ENCODE peak calls at places on chromosomes 7 and 10, in eight cellular contexts. One of them, this sample, is unnamed.

GRCh38 chr10:132207536-132208488 is 21.1 kb downstream of the DPYSL4 start:
- DNase-seq in GM12865: no peak
- DNase-seq in GM20000: no peak
- DNase-seq in lower leg skin: no peak
- DNase-seq in upper lobe of right lung: no peak
- DNase-seq in progenitor cell of endocrine pancreas: no peak
- DNase-seq in foreskin fibroblast: no peak
- DNase-seq in H9: no peak
- DNase-seq in this sample: no peak

GRCh38 chr10:5964736-5965135 is 12.6 kb downstream of the IL15RA start:
- DNase-seq in upper lobe of right lung: no peak
- DNase-seq in progenitor cell of endocrine pancreas: no peak
- DNase-seq in GM12865: no peak
- DNase-seq in GM20000: no peak
- DNase-seq in H9: no peak
- DNase-seq in foreskin fibroblast: no peak
- DNase-seq in lower leg skin: no peak
- DNase-seq in this sample: no peak

GRCh38 chr7:41579961-41580935 is 122.6 kb downstream of the INHBA start:
- DNase-seq in foreskin fibroblast: peak
- DNase-seq in upper lobe of right lung: no peak
- DNase-seq in lower leg skin: no peak
- DNase-seq in GM20000: no peak
- DNase-seq in H9: no peak
- DNase-seq in progenitor cell of endocrine pancreas: no peak
- DNase-seq in GM12865: no peak
- DNase-seq in this sample: no peak

GRCh38 chr10:60963441-60964256 is 19.7 kb upstream of the RHOBTB1 start:
- DNase-seq in GM20000: no peak
- DNase-seq in H9: no peak
- DNase-seq in progenitor cell of endocrine pancreas: no peak
- DNase-seq in lower leg skin: no peak
- DNase-seq in upper lobe of right lung: no peak
- DNase-seq in foreskin fibroblast: peak
- DNase-seq in GM12865: no peak
- DNase-seq in this sample: no peak

GRCh38 chr10:117536862-117537435 is 5.6 kb upstream of the EMX2 start:
- DNase-seq in GM12865: no peak
- DNase-seq in H9: peak
- DNase-seq in foreskin fibroblast: no peak
- DNase-seq in upper lobe of right lung: no peak
- DNase-seq in GM20000: peak
- DNase-seq in progenitor cell of endocrine pancreas: no peak
- DNase-seq in lower leg skin: no peak
- DNase-seq in this sample: no peak

GRCh38 chr7:36279251-36279925 is 110.3 kb upstream of the ANLN start:
- DNase-seq in upper lobe of right lung: no peak
- DNase-seq in progenitor cell of endocrine pancreas: no peak
- DNase-seq in GM20000: peak
- DNase-seq in GM12865: peak
- DNase-seq in lower leg skin: peak
- DNase-seq in foreskin fibroblast: no peak
- DNase-seq in H9: no peak
- DNase-seq in this sample: no peak

GRCh38 chr7:50356212-50356944 is 51.9 kb downstream of the IKZF1 start:
- DNase-seq in H9: no peak
- DNase-seq in GM12865: no peak
- DNase-seq in upper lobe of right lung: peak
- DNase-seq in foreskin fibroblast: no peak
- DNase-seq in GM20000: no peak
- DNase-seq in progenitor cell of endocrine pancreas: no peak
- DNase-seq in lower leg skin: peak
- DNase-seq in this sample: no peak

GRCh38 chr10:96560970-96561887 is 25.6 kb downstream of the TM9SF3 start:
- DNase-seq in H9: no peak
- DNase-seq in GM20000: no peak
- DNase-seq in GM12865: no peak
- DNase-seq in upper lobe of right lung: no peak
- DNase-seq in lower leg skin: no peak
- DNase-seq in foreskin fibroblast: peak
- DNase-seq in progenitor cell of endocrine pancreas: no peak
- DNase-seq in this sample: no peak

GRCh38 chr7:782718-783449 is 49.4 kb upstream of the SUN1 start:
- DNase-seq in upper lobe of right lung: no peak
- DNase-seq in H9: no peak
- DNase-seq in GM12865: no peak
- DNase-seq in GM20000: no peak
- DNase-seq in lower leg skin: no peak
- DNase-seq in progenitor cell of endocrine pancreas: no peak
- DNase-seq in foreskin fibroblast: no peak
- DNase-seq in this sample: no peak

GRCh38 chr10:70292016-70292415 is 8.2 kb upstream of the NPFFR1 start:
- DNase-seq in upper lobe of right lung: no peak
- DNase-seq in GM12865: no peak
- DNase-seq in GM20000: no peak
- DNase-seq in lower leg skin: no peak
- DNase-seq in progenitor cell of endocrine pancreas: no peak
- DNase-seq in foreskin fibroblast: no peak
- DNase-seq in H9: no peak
- DNase-seq in this sample: no peak

GRCh38 chr7:20219446-20220292 is 2.5 kb upstream of the MACC1 start:
- DNase-seq in progenitor cell of endocrine pancreas: peak
- DNase-seq in upper lobe of right lung: peak
- DNase-seq in GM12865: peak
- DNase-seq in foreskin fibroblast: peak
- DNase-seq in lower leg skin: peak
- DNase-seq in H9: peak
- DNase-seq in GM20000: peak
- DNase-seq in this sample: peak

GRCh38 chr10:76111986-76112825 is 680.8 kb downstream of the LRMDA start:
- DNase-seq in lower leg skin: no peak
- DNase-seq in foreskin fibroblast: peak
- DNase-seq in GM20000: no peak
- DNase-seq in H9: peak
- DNase-seq in GM12865: no peak
- DNase-seq in upper lobe of right lung: no peak
- DNase-seq in progenitor cell of endocrine pancreas: no peak
- DNase-seq in this sample: no peak

GRCh38 chr7:123961731-123962130 is 36.7 kb downstream of the SPAM1 start:
- DNase-seq in GM12865: peak
- DNase-seq in progenitor cell of endocrine pancreas: no peak
- DNase-seq in upper lobe of right lung: no peak
- DNase-seq in H9: no peak
- DNase-seq in GM20000: no peak
- DNase-seq in foreskin fibroblast: no peak
- DNase-seq in lower leg skin: no peak
- DNase-seq in this sample: no peak

GRCh38 chr7:48635796-48636195 is 288.6 kb upstream of the CDC14C start:
- DNase-seq in upper lobe of right lung: no peak
- DNase-seq in progenitor cell of endocrine pancreas: no peak
- DNase-seq in H9: no peak
- DNase-seq in foreskin fibroblast: no peak
- DNase-seq in lower leg skin: no peak
- DNase-seq in GM20000: no peak
- DNase-seq in GM12865: no peak
- DNase-seq in this sample: no peak

GRCh38 chr10:103660364-103661197 is 167.1 kb downstream of the NEURL1 start:
- DNase-seq in GM12865: no peak
- DNase-seq in foreskin fibroblast: peak
- DNase-seq in H9: no peak
- DNase-seq in upper lobe of right lung: peak
- DNase-seq in progenitor cell of endocrine pancreas: no peak
- DNase-seq in GM20000: peak
- DNase-seq in lower leg skin: no peak
- DNase-seq in this sample: peak
- TF ChIP-seq CTCF in GM12865: no peak
- TF ChIP-seq CTCF in foreskin fibroblast: peak
- TF ChIP-seq CTCF in H9: no peak
- TF ChIP-seq CTCF in upper lobe of right lung: no peak
- TF ChIP-seq CTCF in progenitor cell of endocrine pancreas: no peak
- TF ChIP-seq CTCF in GM20000: no peak
- TF ChIP-seq CTCF in lower leg skin: no peak
- TF ChIP-seq CTCF in this sample: no peak

GRCh38 chr10:43419997-43420368 is 11.0 kb upstream of the HNRNPF start:
- DNase-seq in lower leg skin: no peak
- DNase-seq in upper lobe of right lung: no peak
- DNase-seq in GM12865: no peak
- DNase-seq in GM20000: no peak
- DNase-seq in progenitor cell of endocrine pancreas: no peak
- DNase-seq in foreskin fibroblast: no peak
- DNase-seq in H9: no peak
- DNase-seq in this sample: no peak

GRCh38 chr10:43421201-43421507 is 12.2 kb upstream of the HNRNPF start:
- DNase-seq in upper lobe of right lung: no peak
- DNase-seq in progenitor cell of endocrine pancreas: no peak
- DNase-seq in lower leg skin: no peak
- DNase-seq in H9: no peak
- DNase-seq in GM20000: no peak
- DNase-seq in GM12865: no peak
- DNase-seq in foreskin fibroblast: no peak
- DNase-seq in this sample: no peak

GRCh38 chr10:43417950-43418768 is 9.2 kb upstream of the HNRNPF start:
- DNase-seq in progenitor cell of endocrine pancreas: no peak
- DNase-seq in GM12865: peak
- DNase-seq in H9: no peak
- DNase-seq in lower leg skin: no peak
- DNase-seq in foreskin fibroblast: no peak
- DNase-seq in GM20000: peak
- DNase-seq in upper lobe of right lung: no peak
- DNase-seq in this sample: peak

GRCh38 chr10:43421519-43421918 is 12.5 kb upstream of the HNRNPF start:
- DNase-seq in lower leg skin: no peak
- DNase-seq in upper lobe of right lung: no peak
- DNase-seq in foreskin fibroblast: peak
- DNase-seq in GM20000: no peak
- DNase-seq in H9: no peak
- DNase-seq in GM12865: no peak
- DNase-seq in progenitor cell of endocrine pancreas: no peak
- DNase-seq in this sample: no peak

DNA sequence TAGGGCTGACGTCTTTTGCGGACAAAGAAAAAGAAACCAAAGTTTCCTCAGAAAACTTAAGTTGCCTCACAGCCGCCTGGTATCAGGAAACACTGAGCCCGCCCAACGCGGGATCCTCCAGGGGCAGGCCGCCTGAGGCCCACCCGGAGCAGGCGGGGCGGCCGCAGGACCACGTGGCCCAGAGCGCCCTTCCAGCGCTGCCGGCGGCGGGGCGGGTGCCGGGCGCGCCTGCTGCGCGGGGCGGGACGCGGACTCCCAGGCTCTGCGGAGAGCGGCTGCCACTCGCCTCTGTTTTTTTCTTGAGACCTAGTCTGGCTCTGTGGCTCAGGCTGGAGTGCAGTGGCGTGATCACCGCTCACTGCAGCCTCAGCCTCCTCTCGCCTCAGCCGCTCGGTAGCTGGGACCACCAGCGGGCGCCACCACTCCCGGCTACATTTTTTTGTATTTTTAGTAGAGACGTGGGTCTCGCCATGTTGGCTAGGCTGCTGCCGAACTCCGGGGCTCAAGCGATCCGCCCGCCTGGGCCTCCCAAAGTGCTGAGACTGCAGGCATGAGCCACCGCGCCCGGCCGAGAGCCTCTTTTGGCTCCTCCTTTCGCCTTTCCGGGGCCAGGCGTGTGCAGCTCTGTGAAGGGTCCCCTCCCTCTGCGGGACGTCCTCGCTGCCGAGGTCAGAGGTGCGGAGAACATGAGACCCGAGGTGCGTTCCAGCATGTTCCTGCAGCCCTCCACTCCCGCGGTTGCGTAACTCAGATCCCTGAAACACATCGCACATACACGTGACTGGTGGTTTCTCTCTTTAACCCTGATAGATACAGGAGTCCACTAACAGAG is 11.6 kb upstream of the HNRNPF start:
- DNase-seq in upper lobe of right lung: peak
- DNase-seq in progenitor cell of endocrine pancreas: peak
- DNase-seq in foreskin fibroblast: peak
- DNase-seq in GM20000: peak
- DNase-seq in lower leg skin: peak
- DNase-seq in GM12865: peak
- DNase-seq in H9: peak
- DNase-seq in this sample: peak
- TF ChIP-seq CTCF in upper lobe of right lung: peak
- TF ChIP-seq CTCF in progenitor cell of endocrine pancreas: peak
- TF ChIP-seq CTCF in foreskin fibroblast: peak
- TF ChIP-seq CTCF in GM20000: peak
- TF ChIP-seq CTCF in lower leg skin: no peak
- TF ChIP-seq CTCF in GM12865: no peak
- TF ChIP-seq CTCF in H9: peak
- TF ChIP-seq CTCF in this sample: no peak

GRCh38 chr10:92573091-92573797 is 649 bp downstream of the IDE start:
- DNase-seq in lower leg skin: no peak
- DNase-seq in progenitor cell of endocrine pancreas: no peak
- DNase-seq in GM20000: peak
- DNase-seq in foreskin fibroblast: peak
- DNase-seq in H9: peak
- DNase-seq in upper lobe of right lung: no peak
- DNase-seq in GM12865: peak
- DNase-seq in this sample: peak
- TF ChIP-seq CTCF in lower leg skin: no peak
- TF ChIP-seq CTCF in progenitor cell of endocrine pancreas: peak
- TF ChIP-seq CTCF in GM20000: no peak
- TF ChIP-seq CTCF in foreskin fibroblast: no peak
- TF ChIP-seq CTCF in H9: no peak
- TF ChIP-seq CTCF in upper lobe of right lung: peak
- TF ChIP-seq CTCF in GM12865: no peak
- TF ChIP-seq CTCF in this sample: no peak

GRCh38 chr10:43078986-43079273 is 2.1 kb downstream of the RET start:
- DNase-seq in upper lobe of right lung: no peak
- DNase-seq in GM20000: peak
- DNase-seq in foreskin fibroblast: peak
- DNase-seq in GM12865: peak
- DNase-seq in lower leg skin: no peak
- DNase-seq in H9: peak
- DNase-seq in progenitor cell of endocrine pancreas: peak
- DNase-seq in this sample: peak
- TF ChIP-seq CTCF in upper lobe of right lung: peak
- TF ChIP-seq CTCF in GM20000: peak
- TF ChIP-seq CTCF in foreskin fibroblast: peak
- TF ChIP-seq CTCF in GM12865: peak
- TF ChIP-seq CTCF in lower leg skin: no peak
- TF ChIP-seq CTCF in H9: peak
- TF ChIP-seq CTCF in progenitor cell of endocrine pancreas: peak
- TF ChIP-seq CTCF in this sample: peak